ENCODE peak calls at places on chromosome 16, in ten cellular contexts. I, S, Z, O, X, N, R, Q, B and F are unnamed samples.

GRCh38 chr16:65833171-65833871 is 533.2 kb upstream of the CDH5 start:
- DNase-seq in S (peak), R (no peak), Q (no peak), N (no peak), I (peak), X (no peak), O (no peak), Z (peak), B (no peak), F (no peak)

GRCh38 chr16:30183961-30184429 is 593 bp downstream of the CORO1A start:
- DNase-seq in I (no peak), B (no peak), R (peak), Q (peak), O (no peak), X (no peak), Z (no peak), S (no peak), N (no peak), F (no peak)

GRCh38 chr16:11615756-11616447 is 29.2 kb upstream of the LITAF start:
- DNase-seq in X (no peak), R (no peak), N (peak), Q (peak), B (no peak), I (no peak), S (no peak), Z (no peak), O (no peak), F (no peak)

GRCh38 chr16:679808-680624 is at the start of gene STUB1:
- DNase-seq in N (peak), R (peak), O (no peak), S (peak), X (peak), I (no peak), Z (peak), Q (peak), B (peak), F (peak)

GRCh38 chr16:83705856-83706255 is 101.9 kb upstream of the HSBP1 start:
- DNase-seq in S (no peak), Q (no peak), O (no peak), Z (no peak), B (no peak), R (no peak), X (no peak), N (no peak), I (no peak), F (no peak)

GRCh38 chr16:59021751-59022150 is 287.6 kb upstream of the GOT2 start:
- DNase-seq in X (no peak), I (no peak), O (no peak), R (no peak), N (no peak), Z (peak), B (no peak), Q (no peak), S (peak), F (no peak)

GRCh38 chr16:35239561-35239960 is 1780.1 kb downstream of the TP53TG3F start:
- DNase-seq in I (no peak), B (no peak), N (no peak), Z (no peak), S (no peak), O (no peak), Q (no peak), X (no peak), R (no peak), F (no peak)

GRCh38 chr16:12120331-12120981 is 143.9 kb downstream of the SNX29 start:
- DNase-seq in R (peak), Z (no peak), B (no peak), S (peak), O (no peak), N (no peak), X (no peak), I (no peak), Q (no peak), F (no peak)

GRCh38 chr16:50844840-50845239 is 103.0 kb downstream of the CYLD start:
- DNase-seq in Q (no peak), I (no peak), Z (no peak), R (no peak), O (no peak), N (no peak), X (no peak), B (no peak), S (no peak), F (no peak)

GRCh38 chr16:48720266-48720665 is 110.3 kb upstream of the N4BP1 start:
- DNase-seq in R (no peak), N (peak), X (no peak), S (no peak), Z (peak), I (no peak), Q (peak), O (no peak), B (peak), F (peak)

GRCh38 chr16:86354641-86355040 is 155.7 kb upstream of the FOXF1 start:
- DNase-seq in X (no peak), Z (no peak), I (no peak), B (no peak), O (no peak), S (no peak), R (no peak), Q (no peak), N (no peak), F (no peak)

GRCh38 chr16:88934066-88934667 is 42.8 kb downstream of the CBFA2T3 start:
- DNase-seq in N (peak), B (no peak), X (no peak), R (no peak), Z (no peak), O (no peak), I (no peak), Q (peak), S (no peak), F (no peak)

GRCh38 chr16:88936913-88937666 is 39.9 kb downstream of the CBFA2T3 start:
- DNase-seq in I (no peak), B (no peak), X (no peak), S (no peak), R (no peak), O (no peak), N (no peak), Z (no peak), Q (no peak), F (no peak)

GRCh38 chr16:88938933-88939813 is 37.8 kb downstream of the CBFA2T3 start:
- DNase-seq in B (no peak), S (no peak), R (peak), N (no peak), Q (no peak), X (no peak), O (peak), Z (no peak), I (no peak), F (no peak)

GRCh38 chr16:88938119-88938932 is 38.7 kb downstream of the CBFA2T3 start:
- DNase-seq in Z (no peak), X (no peak), Q (no peak), B (peak), R (no peak), S (no peak), I (no peak), N (no peak), O (no peak), F (no peak)

GRCh38 chr16:88936008-88936912 is 40.7 kb downstream of the CBFA2T3 start:
- DNase-seq in Z (no peak), N (peak), R (no peak), X (no peak), O (no peak), Q (no peak), I (no peak), S (no peak), B (peak), F (no peak)
- TF ChIP-seq CTCF in Z (no peak), N (peak), R (no peak), X (no peak), O (no peak), Q (peak), I (no peak), S (no peak), B (no peak), F (no peak)

GRCh38 chr16:22007509-22008214 is at the start of gene MOSMO:
- DNase-seq in I (no peak), Z (peak), S (peak), N (peak), Q (peak), X (peak), O (peak), R (peak), B (peak), F (peak)
- TF ChIP-seq CTCF in I (no peak), Z (no peak), S (no peak), N (no peak), Q (peak), X (peak), O (no peak), R (no peak), B (no peak), F (no peak)

GRCh38 chr16:4913130-4913773 is 23.7 kb downstream of the PPL start:
- DNase-seq in Q (no peak), O (no peak), Z (no peak), B (no peak), N (no peak), I (no peak), R (no peak), S (no peak), X (no peak), F (no peak)

GRCh38 chr16:4911831-4912422 is 25.0 kb downstream of the PPL start:
- DNase-seq in Z (peak), N (no peak), B (peak), Q (no peak), S (peak), R (no peak), I (peak), X (no peak), O (no peak), F (no peak)

GRCh38 chr16:4908854-4909401 is 28.0 kb downstream of the PPL start:
- DNase-seq in I (no peak), X (no peak), N (no peak), S (no peak), B (no peak), Z (no peak), Q (no peak), R (no peak), O (no peak), F (no peak)

GRCh38 chr16:4910828-4911227 is 26.1 kb downstream of the PPL start:
- DNase-seq in I (no peak), Q (no peak), N (no peak), O (no peak), R (no peak), X (no peak), Z (no peak), S (no peak), B (no peak), F (no peak)

GRCh38 chr16:4909825-4910224 is 27.1 kb downstream of the PPL start:
- DNase-seq in N (no peak), Z (peak), S (no peak), I (no peak), B (no peak), Q (no peak), X (no peak), R (no peak), O (no peak), F (no peak)
- TF ChIP-seq CTCF in N (no peak), Z (peak), S (no peak), I (no peak), B (no peak), Q (peak), X (no peak), R (no peak), O (peak), F (no peak)

GRCh38 chr16:23876256-23876896 is 40.6 kb downstream of the PRKCB start:
- DNase-seq in Z (no peak), B (no peak), I (no peak), R (no peak), X (no peak), O (no peak), S (no peak), Q (no peak), N (no peak), F (no peak)

GRCh38 chr16:23871924-23872323 is 36.1 kb downstream of the PRKCB start:
- DNase-seq in N (no peak), X (no peak), Z (no peak), B (no peak), S (no peak), R (no peak), I (no peak), O (no peak), Q (no peak), F (no peak)

GRCh38 chr16:23879735-23880373 is 44.1 kb downstream of the PRKCB start:
- DNase-seq in N (no peak), X (no peak), Z (no peak), O (no peak), R (no peak), B (no peak), Q (no peak), S (no peak), I (no peak), F (no peak)

GRCh38 chr16:23874613-23875294 is 39.0 kb downstream of the PRKCB start:
- DNase-seq in Q (no peak), B (no peak), X (no peak), Z (peak), N (no peak), O (no peak), I (no peak), R (no peak), S (no peak), F (no peak)

DNA sequence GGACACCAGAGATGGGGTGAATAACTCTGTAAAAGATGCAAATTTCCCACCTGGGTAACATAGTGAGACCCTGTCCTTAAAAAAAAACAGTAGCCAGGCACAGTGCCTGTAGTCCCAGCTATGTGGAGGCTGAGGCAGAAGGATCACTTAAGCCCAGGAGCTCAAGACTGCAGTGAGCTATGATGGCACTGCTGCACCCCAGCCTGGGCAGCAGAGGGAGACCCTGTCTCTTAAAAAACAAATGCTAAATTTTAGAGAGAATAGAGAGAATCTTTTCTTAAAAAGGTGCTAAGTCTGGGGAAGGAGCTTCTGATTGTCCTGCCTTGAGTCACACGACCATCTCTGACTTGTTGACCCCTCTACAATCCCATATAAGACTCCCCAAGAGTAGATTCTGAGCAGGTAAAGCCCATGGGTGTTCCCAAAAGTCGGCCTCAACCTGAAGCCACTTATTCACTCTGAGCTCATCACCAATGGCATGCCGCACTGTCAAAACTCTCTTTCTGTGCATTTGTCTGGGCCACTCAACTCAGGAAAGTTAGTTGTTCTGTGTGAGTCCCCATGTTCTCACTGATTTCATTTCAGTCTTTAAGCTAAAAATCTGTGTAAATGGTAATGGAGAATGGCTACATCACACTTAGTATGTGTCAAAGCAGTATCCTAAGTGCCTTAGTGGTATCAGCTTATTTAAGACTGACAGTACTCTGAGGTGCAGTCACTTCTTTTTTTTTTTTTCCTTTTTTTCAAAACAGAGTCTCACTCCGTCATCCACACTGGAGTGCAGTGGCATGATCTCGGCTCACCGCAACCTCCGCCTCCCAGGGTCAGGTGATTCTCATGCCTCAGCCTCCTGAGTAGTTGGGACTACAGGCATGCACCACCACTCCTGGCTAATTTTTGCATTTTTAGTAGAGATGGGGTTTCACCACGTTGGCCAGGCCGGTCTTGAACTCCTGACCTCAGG is 41.6 kb downstream of the PRKCB start:
- DNase-seq in I (no peak), B (no peak), R (no peak), Q (no peak), Z (no peak), O (no peak), S (no peak), X (no peak), N (peak), F (no peak)
- TF ChIP-seq CTCF in I (no peak), B (no peak), R (no peak), Q (peak), Z (no peak), O (peak), S (peak), X (no peak), N (peak), F (no peak)

GRCh38 chr16:64147941-64148340 is 973.9 kb downstream of the CDH11 start:
- DNase-seq in Q (no peak), S (no peak), N (no peak), I (no peak), R (no peak), Z (no peak), X (no peak), O (no peak), B (no peak), F (no peak)

GRCh38 chr16:64153718-64154117 is 968.1 kb downstream of the CDH11 start:
- DNase-seq in Q (no peak), X (no peak), I (no peak), S (peak), R (no peak), N (no peak), B (no peak), O (no peak), Z (peak), F (no peak)

GRCh38 chr16:64150193-64150592 is 971.7 kb downstream of the CDH11 start:
- DNase-seq in R (no peak), I (no peak), Q (no peak), X (no peak), O (no peak), S (no peak), Z (peak), B (no peak), N (no peak), F (no peak)

GRCh38 chr16:64152010-64152767 is 969.7 kb downstream of the CDH11 start:
- DNase-seq in Z (peak), I (peak), N (no peak), O (no peak), B (no peak), R (no peak), Q (no peak), S (peak), X (no peak), F (no peak)
- TF ChIP-seq CTCF in Z (no peak), I (no peak), N (no peak), O (no peak), B (no peak), R (peak), Q (no peak), S (no peak), X (no peak), F (no peak)

GRCh38 chr16:89054714-89055113 is 38.9 kb upstream of the ACSF3 start:
- DNase-seq in R (no peak), I (no peak), Z (no peak), N (no peak), Q (no peak), B (no peak), O (no peak), S (no peak), X (no peak), F (no peak)

GRCh38 chr16:89055313-89055712 is 38.3 kb upstream of the ACSF3 start:
- DNase-seq in B (no peak), S (no peak), Q (no peak), O (no peak), Z (no peak), R (no peak), I (no peak), X (no peak), N (no peak), F (no peak)

GRCh38 chr16:89056592-89056991 is 37.1 kb upstream of the ACSF3 start:
- DNase-seq in S (no peak), Q (no peak), O (no peak), N (no peak), R (no peak), X (no peak), Z (no peak), I (no peak), B (no peak), F (no peak)

GRCh38 chr16:89057738-89058137 is 35.9 kb upstream of the ACSF3 start:
- DNase-seq in Z (no peak), S (no peak), I (no peak), R (no peak), Q (no peak), N (no peak), X (no peak), B (no peak), O (no peak), F (no peak)

DNA sequence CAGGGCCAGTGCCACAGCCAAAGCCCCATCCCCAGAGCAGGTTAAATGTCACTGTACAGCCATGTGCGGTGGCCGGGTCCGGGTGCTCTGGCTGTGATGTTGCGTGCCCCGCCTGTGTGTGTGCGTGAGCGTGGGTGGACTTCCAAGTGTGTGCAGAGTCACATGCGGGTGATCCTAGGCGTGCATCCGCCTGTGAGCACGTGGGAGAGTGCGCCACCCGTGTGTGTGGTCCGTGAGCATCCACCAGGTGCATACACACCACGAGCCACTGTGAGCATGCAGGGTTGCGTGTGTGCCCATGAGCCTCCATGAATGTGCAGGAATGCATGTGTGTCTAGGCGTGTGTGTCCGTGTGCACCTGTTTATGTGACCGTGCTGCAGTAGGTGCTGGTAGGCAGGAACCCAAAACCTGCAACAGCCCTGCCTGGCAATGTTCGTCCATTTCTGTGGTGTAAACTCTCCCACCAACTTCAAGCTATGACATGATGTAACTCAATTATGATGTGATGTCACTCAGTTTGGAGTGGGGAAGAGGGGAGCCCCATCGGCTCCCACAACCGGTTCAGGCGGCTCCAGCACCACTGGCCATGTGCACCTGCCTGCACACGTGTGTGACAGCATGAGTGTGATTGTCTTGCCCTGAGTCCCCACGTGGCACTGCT is 37.6 kb upstream of the ACSF3 start:
- DNase-seq in Q (no peak), X (no peak), R (no peak), I (no peak), O (no peak), B (no peak), Z (no peak), N (no peak), S (no peak), F (no peak)
- TF ChIP-seq CTCF in Q (no peak), X (no peak), R (no peak), I (no peak), O (no peak), B (no peak), Z (no peak), N (no peak), S (no peak), F (no peak)